ENCODE peak calls at places on chromosomes 5 and 9, in seven cellular contexts. I is left lung, B is bronchial epithelial cell, R is GM06990, W is breast epithelium, Y is tibial nerve, G is PC-3. F is an unnamed sample. For H3K27me3, the result is how much of the 10 kb centered on the place peaks cover.

GRCh38 chr9:128280084-128280622 is 4.1 kb downstream of the SWI5 start:
- DNase-seq in I (no peak), W (no peak), G (no peak), B (no peak), Y (no peak), R (no peak), F (no peak)

GRCh38 chr5:173648308-173648866 is 31.9 kb upstream of the BOD1 start:
- DNase-seq in Y (no peak), B (no peak), R (no peak), G (no peak), W (no peak), I (no peak), F (no peak)

GRCh38 chr9:117114768-117115167 is 300.1 kb downstream of the ASTN2 start:
- DNase-seq in G (no peak), B (no peak), Y (no peak), R (no peak), I (no peak), W (no peak), F (no peak)

GRCh38 chr9:79570449-79571308 is 1.1 kb upstream of the TLE4 start:
- DNase-seq in I (peak), R (peak), Y (peak), W (peak), B (no peak), G (peak), F (no peak)

GRCh38 chr9:69186841-69187611 is 12.9 kb downstream of the TJP2 start:
- DNase-seq in G (peak), R (no peak), Y (no peak), B (peak), I (no peak), W (no peak), F (no peak)

GRCh38 chr5:168291281-168291960 is at the start of gene WWC1:
- DNase-seq in I (peak), R (peak), B (peak), G (peak), Y (no peak), W (peak), F (no peak)

GRCh38 chr9:25205285-25205684 is 473.0 kb downstream of the TUSC1 start:
- DNase-seq in G (no peak), Y (no peak), B (no peak), I (no peak), R (no peak), W (no peak), F (no peak)

GRCh38 chr5:151068571-151069197 is 12.2 kb downstream of the TNIP1 start:
- DNase-seq in B (no peak), G (no peak), Y (no peak), I (no peak), R (peak), W (no peak), F (no peak)

GRCh38 chr5:78523314-78524193 is 125.0 kb downstream of the LHFPL2 start:
- DNase-seq in W (no peak), R (no peak), G (no peak), I (no peak), B (no peak), Y (no peak), F (no peak)

GRCh38 chr5:65874241-65874640 is 52.1 kb upstream of the ERBIN start:
- DNase-seq in G (peak), W (no peak), B (peak), Y (no peak), R (no peak), I (no peak), F (no peak)

GRCh38 chr5:154397652-154398406 is 48.0 kb upstream of the SAP30L start:
- DNase-seq in Y (no peak), I (no peak), G (no peak), B (no peak), W (no peak), R (no peak), F (no peak)

GRCh38 chr5:82754759-82755158 is 322.4 kb downstream of the TMEM167A start:
- DNase-seq in W (no peak), I (no peak), R (peak), B (no peak), G (no peak), Y (no peak), F (no peak)

GRCh38 chr9:36163840-36164175 is 5.4 kb upstream of the CCIN start:
- DNase-seq in W (no peak), B (peak), I (no peak), G (peak), Y (no peak), R (no peak), F (no peak)

GRCh38 chr9:134950404-134950760 is 32.7 kb upstream of the FCN1 start:
- DNase-seq in B (no peak), G (no peak), W (no peak), R (no peak), I (peak), Y (no peak), F (no peak)

GRCh38 chr5:145531038-145531734 is 304.0 kb downstream of the PRELID2 start:
- DNase-seq in Y (no peak), R (no peak), I (peak), W (no peak), B (peak), G (peak), F (no peak)

GRCh38 chr5:130762031-130762430 is 403.0 kb downstream of the HINT1 start:
- DNase-seq in Y (no peak), R (no peak), B (peak), I (no peak), W (no peak), G (no peak), F (no peak)

GRCh38 chr5:93431255-93431654 is 149.8 kb downstream of the NR2F1-AS1 start:
- DNase-seq in G (no peak), Y (no peak), W (no peak), B (no peak), I (no peak), R (no peak), F (no peak)

GRCh38 chr5:14908195-14908594 is 36.6 kb upstream of the ANKH start:
- DNase-seq in B (peak), R (no peak), I (no peak), G (peak), W (no peak), Y (no peak), F (no peak)

GRCh38 chr9:132241840-132242620 is 80.2 kb downstream of the NTNG2 start:
- DNase-seq in G (no peak), B (no peak), R (peak), W (no peak), I (no peak), Y (no peak), F (no peak)

GRCh38 chr5:147170603-147171002 is 64.2 kb upstream of the STK32A start:
- DNase-seq in W (no peak), G (no peak), R (peak), B (no peak), Y (no peak), I (no peak), F (no peak)

GRCh38 chr9:136799079-136799853 is 3.1 kb downstream of the CCDC183 start:
- DNase-seq in W (peak), Y (no peak), R (no peak), I (peak), B (no peak), G (peak), F (no peak)

GRCh38 chr9:928363-929042 is 48.0 kb upstream of the DMRT3 start:
- DNase-seq in G (peak), Y (no peak), W (no peak), R (no peak), B (peak), I (no peak), F (no peak)

GRCh38 chr5:76716456-76717157 is 681 bp downstream of the F2R start:
- DNase-seq in I (no peak), W (no peak), B (no peak), R (no peak), Y (no peak), G (no peak), F (no peak)

GRCh38 chr5:124343451-124343867 is 403.0 kb downstream of the ZNF608 start:
- DNase-seq in B (peak), I (peak), W (no peak), G (peak), R (no peak), Y (no peak), F (peak)

GRCh38 chr5:83035373-83036170 is 41.6 kb downstream of the TMEM167A start:
- DNase-seq in I (no peak), B (no peak), G (no peak), Y (no peak), W (no peak), R (no peak), F (no peak)

GRCh38 chr9:99726758-99727157 is 94.9 kb upstream of the NR4A3 start:
- DNase-seq in R (no peak), G (no peak), I (no peak), Y (no peak), W (no peak), B (no peak), F (no peak)

GRCh38 chr5:142871880-142872200 is 101.7 kb downstream of the ARHGAP26 start:
- DNase-seq in G (no peak), I (no peak), B (no peak), R (no peak), Y (no peak), W (no peak), F (no peak)

GRCh38 chr5:88394531-88395185 is 126.0 kb upstream of the TMEM161B start:
- DNase-seq in R (no peak), W (no peak), G (no peak), B (no peak), Y (no peak), I (no peak), F (no peak)

GRCh38 chr9:37582548-37583157 is 6.5 kb upstream of the FBXO10 start:
- DNase-seq in W (no peak), G (peak), R (no peak), Y (peak), I (no peak), B (peak), F (no peak)

GRCh38 chr9:101727621-101728524 is 10.6 kb downstream of the GRIN3A start:
- DNase-seq in I (no peak), G (peak), Y (no peak), R (no peak), W (no peak), B (peak), F (no peak)

GRCh38 chr9:18632624-18633407 is 158.9 kb downstream of the ADAMTSL1 start:
- DNase-seq in B (peak), Y (no peak), I (no peak), W (no peak), G (peak), R (no peak), F (peak)

GRCh38 chr5:104237574-104237973 is 675.0 kb upstream of the NUDT12 start:
- DNase-seq in B (no peak), I (no peak), G (no peak), Y (no peak), R (no peak), W (no peak), F (no peak)

GRCh38 chr9:138022756-138023393 is 145.3 kb downstream of the CACNA1B start:
- DNase-seq in G (no peak), W (peak), I (no peak), Y (no peak), B (no peak), R (no peak), F (no peak)

GRCh38 chr9:89137548-89138462 is 40.8 kb downstream of the SHC3 start:
- DNase-seq in B (peak), W (peak), Y (peak), R (no peak), I (peak), G (peak), F (peak)

GRCh38 chr5:55594636-55595035 is 59.9 kb upstream of the PLPP1 start:
- DNase-seq in I (no peak), G (no peak), Y (no peak), B (no peak), R (no peak), W (no peak), F (no peak)

GRCh38 chr9:86434039-86434726 is 80.0 kb upstream of the TUT7 start:
- DNase-seq in W (no peak), G (peak), B (peak), I (peak), R (peak), Y (peak), F (no peak)

GRCh38 chr9:127809002-127809561 is 6.4 kb downstream of the FPGS start:
- DNase-seq in R (no peak), I (no peak), G (no peak), W (no peak), Y (no peak), B (no peak), F (no peak)

GRCh38 chr9:32426278-32426939 is 42.0 kb downstream of the ACO1 start:
- DNase-seq in I (peak), G (peak), R (no peak), B (peak), Y (no peak), W (no peak), F (no peak)

GRCh38 chr5:78621269-78621871 is 27.2 kb downstream of the LHFPL2 start:
- DNase-seq in Y (no peak), I (no peak), G (no peak), W (no peak), B (no peak), R (no peak), F (no peak)

GRCh38 chr5:543351-543750 is 19.1 kb upstream of the SLC9A3 start:
- DNase-seq in I (no peak), Y (no peak), G (no peak), R (no peak), B (no peak), W (no peak), F (no peak)

GRCh38 chr5:545641-546375 is 21.6 kb upstream of the SLC9A3 start:
- DNase-seq in G (no peak), R (no peak), W (no peak), I (peak), B (no peak), Y (no peak), F (no peak)

GRCh38 chr5:542693-543311 is 18.6 kb upstream of the SLC9A3 start:
- DNase-seq in W (no peak), Y (no peak), G (no peak), I (peak), B (no peak), R (no peak), F (no peak)

GRCh38 chr5:544675-545330 is 20.6 kb upstream of the SLC9A3 start:
- DNase-seq in I (no peak), Y (no peak), W (no peak), G (no peak), R (no peak), B (no peak), F (no peak)

GRCh38 chr5:543755-544674 is 19.8 kb upstream of the SLC9A3 start:
- DNase-seq in G (no peak), Y (peak), B (no peak), I (peak), W (no peak), R (peak), F (no peak)
- H3K4me3 ChIP-seq in G (no peak), Y (no peak), B (no peak), I (peak), W (no peak), R (no peak), F (no peak)

GRCh38 chr5:133556551-133556950 is 55.8 kb downstream of the FSTL4 start:
- DNase-seq in R (no peak), W (no peak), Y (no peak), B (no peak), G (no peak), I (no peak), F (no peak)

GRCh38 chr5:133559960-133560359 is 52.4 kb downstream of the FSTL4 start:
- DNase-seq in I (no peak), G (no peak), B (no peak), Y (no peak), W (no peak), R (no peak), F (no peak)

GRCh38 chr5:133552925-133553525 is 59.3 kb downstream of the FSTL4 start:
- DNase-seq in G (peak), I (peak), Y (peak), W (no peak), B (peak), R (peak), F (no peak)

DNA sequence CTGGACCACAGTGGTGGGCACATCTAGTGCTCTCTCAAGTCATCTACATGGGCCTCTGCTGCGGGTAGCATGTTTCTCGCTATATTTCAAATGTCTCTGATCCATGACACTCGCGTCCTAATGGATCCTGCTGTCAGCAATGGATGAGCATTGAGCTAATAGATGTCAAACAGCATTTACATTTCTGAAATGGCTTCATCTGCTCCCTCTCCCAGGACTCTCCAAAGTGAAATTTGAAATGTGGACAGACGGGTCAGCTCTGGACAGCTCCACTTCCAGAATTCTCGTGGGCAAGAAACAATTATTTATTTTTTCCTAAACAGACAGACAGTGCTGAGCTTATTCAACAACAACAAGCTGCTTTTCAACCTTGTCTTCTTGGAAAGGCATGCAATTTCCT is 58.1 kb downstream of the FSTL4 start:
- DNase-seq in R (no peak), B (no peak), I (no peak), G (no peak), W (no peak), Y (no peak), F (no peak)
- H3K27me3 ChIP-seq in R (under half), B (under half), I (under half), G (under half), W (under half), Y (under half), F (under half)

GRCh38 chr9:98415782-98416181 is 160.3 kb upstream of the TBC1D2 start:
- DNase-seq in I (no peak), B (no peak), G (no peak), W (no peak), Y (no peak), R (no peak), F (no peak)

GRCh38 chr9:98406469-98406868 is 151.0 kb upstream of the TBC1D2 start:
- DNase-seq in W (no peak), R (no peak), B (no peak), Y (no peak), G (no peak), I (no peak), F (no peak)

GRCh38 chr9:98411981-98412561 is 156.6 kb upstream of the TBC1D2 start:
- DNase-seq in R (no peak), I (no peak), G (no peak), W (no peak), Y (no peak), B (no peak), F (no peak)

GRCh38 chr9:98409637-98410173 is 154.3 kb upstream of the TBC1D2 start:
- DNase-seq in W (no peak), B (no peak), Y (no peak), G (no peak), I (no peak), R (no peak), F (no peak)

GRCh38 chr9:98410185-98410697 is 154.8 kb upstream of the TBC1D2 start:
- DNase-seq in R (no peak), B (peak), W (no peak), Y (no peak), I (peak), G (no peak), F (peak)
- TF ChIP-seq CTCF in R (no peak), B (peak), W (no peak), Y (peak), I (no peak), G (no peak), F (peak)

GRCh38 chr5:133613743-133614142 is 1.4 kb upstream of the FSTL4 start:
- DNase-seq in I (no peak), Y (no peak), B (no peak), W (no peak), R (no peak), G (no peak), F (no peak)

GRCh38 chr5:133612021-133612860 is at the start of gene FSTL4:
- DNase-seq in G (peak), B (no peak), W (peak), R (peak), Y (no peak), I (peak), F (no peak)

GRCh38 chr5:133613184-133613583 is 843 bp upstream of the FSTL4 start:
- DNase-seq in W (no peak), B (no peak), I (no peak), R (no peak), Y (no peak), G (no peak), F (no peak)

GRCh38 chr5:133610489-133611356 is 1.6 kb downstream of the FSTL4 start:
- DNase-seq in I (peak), R (peak), G (peak), B (peak), W (peak), Y (peak), F (no peak)

DNA sequence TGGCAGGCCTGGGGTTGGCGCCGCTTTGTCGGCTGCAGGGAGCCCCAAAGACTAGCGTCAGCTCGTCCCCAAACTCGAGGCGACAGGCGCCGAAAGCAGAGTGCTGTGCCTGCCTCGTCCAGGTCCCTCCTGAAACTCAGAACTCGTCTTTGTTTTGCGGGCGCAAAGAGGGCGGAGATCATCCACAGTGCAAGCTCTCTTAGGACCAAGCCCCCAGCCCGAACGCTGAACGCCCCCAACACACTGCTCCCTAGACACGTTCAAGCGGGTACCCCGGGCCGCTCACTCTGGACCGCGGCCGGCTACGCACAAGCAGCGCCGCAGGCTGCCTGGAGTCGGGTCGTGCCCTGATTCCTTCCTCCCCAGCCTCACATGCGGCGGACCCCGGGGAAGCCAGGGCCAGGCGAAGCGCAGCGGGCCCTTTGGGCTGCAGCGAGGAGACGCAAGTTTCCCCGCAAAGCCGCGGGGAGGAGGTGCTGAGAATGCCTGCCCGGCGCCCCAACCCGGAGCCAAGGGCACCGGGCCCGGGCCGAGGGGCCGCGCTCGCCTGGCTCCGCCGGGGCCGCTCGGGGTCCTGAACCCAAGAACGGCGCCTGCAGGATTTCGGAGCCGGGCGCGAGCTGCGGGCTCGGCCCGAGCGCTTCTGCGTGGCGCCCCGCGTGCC is 852 bp downstream of the FSTL4 start:
- DNase-seq in B (no peak), Y (no peak), W (no peak), R (peak), G (no peak), I (no peak), F (no peak)
- H3K4me3 ChIP-seq in B (peak), Y (peak), W (peak), R (no peak), G (peak), I (peak), F (no peak)

DNA sequence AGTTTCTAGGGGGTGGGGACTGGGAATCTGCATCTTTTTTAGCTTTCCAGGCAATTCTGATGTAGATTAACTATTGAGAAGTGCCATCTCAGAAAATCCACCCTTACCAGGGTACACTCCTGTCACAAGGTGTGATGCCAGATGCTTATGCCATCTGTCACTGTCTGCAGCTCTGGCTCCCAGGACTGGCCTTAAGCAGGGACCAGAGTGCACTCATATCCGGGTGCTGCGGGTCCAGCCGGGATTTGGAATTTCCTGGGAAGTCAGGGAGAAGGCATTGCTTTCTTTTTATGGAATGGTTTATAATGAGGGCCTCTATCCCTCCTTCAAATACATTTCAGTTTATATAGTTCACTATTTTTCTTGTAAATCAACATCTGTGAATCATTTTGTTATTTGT is 92.6 kb downstream of the TMEM174 start:
- DNase-seq in R (no peak), I (no peak), B (no peak), Y (no peak), W (no peak), G (no peak), F (no peak)
- H3K27me3 ChIP-seq in R (under half), I (half or more), B (under half), Y (under half), W (under half), G (under half), F (under half)

GRCh38 chr9:4734150-4734549 is 6.9 kb downstream of the AK3 start:
- DNase-seq in B (no peak), W (no peak), G (no peak), Y (no peak), R (no peak), I (no peak), F (no peak)

GRCh38 chr9:4732890-4733289 is 8.1 kb downstream of the AK3 start:
- DNase-seq in B (no peak), G (no peak), W (no peak), R (no peak), Y (no peak), I (no peak), F (no peak)
- TF ChIP-seq CTCF in B (no peak), G (no peak), W (no peak), R (no peak), Y (no peak), I (no peak), F (no peak)

GRCh38 chr5:148808864-148809642 is 17.4 kb upstream of the ADRB2 start:
- DNase-seq in G (peak), I (no peak), W (no peak), B (no peak), Y (peak), R (peak), F (no peak)
- H3K4me3 ChIP-seq in G (peak), I (peak), W (peak), B (peak), Y (peak), R (peak), F (no peak)

GRCh38 chr5:176848651-176849050 is 38.3 kb downstream of the UNC5A start:
- DNase-seq in I (no peak), W (no peak), R (no peak), Y (no peak), B (no peak), G (no peak), F (no peak)
- H3K27me3 ChIP-seq in I (half or more), W (half or more), R (under half), Y (half or more), B (under half), G (under half), F (under half)